ENCODE peak calls at places on chromosomes 6 and 20, in seven cellular contexts. L is stomach, V is SJSA1, N is A549, B is adrenal gland, J is cardiac muscle cell, S is heart right ventricle. G is an unnamed sample.

GRCh38 chr6:100464162-100464851 is 414 bp downstream of the SIM1 start:
- DNase-seq in L (no peak), V (no peak), N (no peak), B (no peak), J (no peak), S (no peak), G (no peak)

GRCh38 chr6:166277021-166277420 is 31.2 kb downstream of the PRR18 start:
- DNase-seq in L (no peak), V (no peak), N (no peak), B (peak; percentile 53), J (peak; percentile 32), S (no peak), G (no peak)

GRCh38 chr20:37990571-37991151 is 42.6 kb downstream of the TTI1 start:
- DNase-seq in L (peak; percentile 71), V (peak; percentile 83), N (peak; percentile 15), B (peak; percentile 28), J (peak; percentile 65), S (peak; percentile 64), G (no peak)

GRCh38 chr6:29793036-29793356 is 34.6 kb upstream of the HLA-G start:
- DNase-seq in L (no peak), V (no peak), N (no peak), B (no peak), J (no peak), S (no peak), G (no peak)

GRCh38 chr6:166166314-166167257 is 1.1 kb downstream of the TBXT start:
- DNase-seq in L (no peak), V (no peak), N (no peak), B (no peak), J (no peak), S (no peak), G (no peak)

GRCh38 chr20:5657190-5657872 is 92.9 kb upstream of the SHLD1 start:
- DNase-seq in L (no peak), V (no peak), N (peak; percentile 74), B (peak; percentile 67), J (peak; percentile 99), S (peak; percentile 46), G (no peak)

GRCh38 chr6:7148100-7148822 is 40.5 kb downstream of the RREB1 start:
- DNase-seq in L (no peak), V (no peak), N (no peak), B (peak; percentile 43), J (no peak), S (no peak), G (no peak)

GRCh38 chr6:130453230-130453629 is 87.4 kb downstream of the TMEM200A start:
- DNase-seq in L (no peak), V (no peak), N (peak; percentile 0), B (no peak), J (peak; percentile 25), S (no peak), G (peak; percentile 10)

GRCh38 chr6:111583986-111584385 is 21.7 kb downstream of the TRAF3IP2 start:
- DNase-seq in L (no peak), V (no peak), N (no peak), B (no peak), J (no peak), S (no peak), G (no peak)

GRCh38 chr6:30885999-30886896 is 1.9 kb downstream of the DDR1 start:
- DNase-seq in L (peak; percentile 49), V (peak; percentile 93), N (peak; percentile 88), B (peak; percentile 91), J (peak; percentile 82), S (no peak), G (no peak)

GRCh38 chr6:1131285-1132079 is 180.4 kb upstream of the FOXQ1 start:
- DNase-seq in L (no peak), V (peak; percentile 81), N (no peak), B (no peak), J (peak; percentile 2), S (peak; percentile 38), G (no peak)

GRCh38 chr20:35360033-35360432 is 51.7 kb downstream of the UQCC1 start:
- DNase-seq in L (no peak), V (no peak), N (no peak), B (no peak), J (no peak), S (no peak), G (no peak)

GRCh38 chr6:5753187-5753586 is 253.5 kb downstream of the NRN1 start:
- DNase-seq in L (no peak), V (no peak), N (no peak), B (no peak), J (no peak), S (no peak), G (no peak)

GRCh38 chr6:221531-222349 is 70.5 kb upstream of the DUSP22 start:
- DNase-seq in L (no peak), V (no peak), N (no peak), B (no peak), J (no peak), S (no peak), G (peak; percentile 75)

GRCh38 chr6:70724524-70724923 is 56.8 kb downstream of the SMAP1 start:
- DNase-seq in L (no peak), V (no peak), N (no peak), B (no peak), J (no peak), S (no peak), G (no peak)

GRCh38 chr6:16712931-16713484 is 48.3 kb downstream of the ATXN1 start:
- DNase-seq in L (no peak), V (peak; percentile 73), N (no peak), B (peak; percentile 56), J (peak; percentile 96), S (peak; percentile 24), G (peak; percentile 40)

GRCh38 chr6:170459451-170459850 is 93.7 kb downstream of the PSMB1 start:
- DNase-seq in L (peak; percentile 43), V (peak; percentile 87), N (no peak), B (no peak), J (peak; percentile 58), S (peak; percentile 34), G (no peak)
- H3K4me3 ChIP-seq in L (peak overlapping the region; percentile 30), V (peak overlapping the region; percentile 14), N (no peak overlapping the region), B (peak overlapping the region; percentile 14), J (no peak overlapping the region), S (peak overlapping the region; percentile 43), G (no peak overlapping the region)

GRCh38 chr20:41563087-41563486 is 55.1 kb downstream of the CHD6 start:
- DNase-seq in L (no peak), V (no peak), N (no peak), B (no peak), J (no peak), S (no peak), G (no peak)
- H3K9me3 ChIP-seq in L (no peaks in the 10 kb centered on the region), V (no peaks in the 10 kb centered on the region), N (no peaks in the 10 kb centered on the region), B (no peaks in the 10 kb centered on the region), J (no peaks in the 10 kb centered on the region), S (no peaks in the 10 kb centered on the region), G (no peaks in the 10 kb centered on the region)

GRCh38 chr6:9484686-9485085 is 930.2 kb downstream of the TFAP2A start:
- DNase-seq in L (no peak), V (no peak), N (no peak), B (no peak), J (no peak), S (no peak), G (no peak)
- H3K27ac ChIP-seq in L (no peak overlapping the region), V (no peak overlapping the region), N (no peak overlapping the region), B (no peak overlapping the region), J (no peak overlapping the region), S (no peak overlapping the region), G (no peak overlapping the region)

DNA sequence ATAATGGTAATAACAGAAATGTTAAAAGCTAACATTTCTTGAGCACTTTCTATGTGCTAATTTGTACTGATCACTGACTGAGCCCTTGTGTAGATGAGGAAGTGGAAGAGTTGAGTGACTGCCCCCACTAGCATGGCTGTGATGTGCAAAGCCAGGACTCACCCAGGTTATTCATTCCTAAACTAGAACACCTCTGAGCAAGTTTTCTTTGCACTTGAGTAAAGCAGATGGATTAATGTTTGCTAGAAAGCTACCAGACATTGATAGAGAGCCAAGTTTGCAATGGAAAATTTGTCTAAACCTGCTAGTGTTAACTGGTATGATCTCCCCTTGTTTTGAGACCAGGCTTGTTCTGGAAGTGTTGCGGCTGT is 467.4 kb upstream of the PLCB4 start:
- DNase-seq in L (no peak), V (no peak), N (no peak), B (no peak), J (no peak), S (no peak), G (no peak)
- H3K4me3 ChIP-seq in L (no peak overlapping the region), V (no peak overlapping the region), N (peak overlapping the region; percentile 31), B (no peak overlapping the region), J (no peak overlapping the region), S (no peak overlapping the region), G (no peak overlapping the region)

G was measured in CD4-positive, CD25-positive, alpha-beta regulatory T cell.